ENCODE peak calls at places on chromosomes 4 and X, in five cellular contexts. E is ovary, X is suprapubic skin, P is tibial nerve, B is body of pancreas. F is an unnamed sample.

GRCh38 chrX:28787206-28787605 is 200.0 kb downstream of the IL1RAPL1 start:
- DNase-seq in X (no peak), P (no peak), B (no peak), E (no peak), F (no peak)

GRCh38 chr4:7518871-7519637 is 84.3 kb upstream of the PSAPL1 start:
- DNase-seq in X (no peak), P (no peak), E (no peak), B (no peak), F (no peak)

GRCh38 chr4:53576676-53577372 is 14.5 kb downstream of the LNX1 start:
- DNase-seq in X (no peak), P (no peak), B (no peak), E (no peak), F (no peak)

GRCh38 chr4:94909645-94910044 is 151.9 kb downstream of the BMPR1B start:
- DNase-seq in B (no peak), E (no peak), P (no peak), X (no peak), F (no peak)

GRCh38 chrX:102934624-102935023 is 2.4 kb upstream of the RAB40AL start:
- DNase-seq in E (no peak), P (peak), B (peak), X (no peak), F (no peak)

GRCh38 chr4:74675673-74676279 is 118.5 kb downstream of the BTC start:
- DNase-seq in E (no peak), X (no peak), P (peak), B (peak), F (no peak)

GRCh38 chr4:99205104-99205979 is 13.7 kb downstream of the ADH6 start:
- DNase-seq in P (peak), X (no peak), E (no peak), B (no peak), F (no peak)

GRCh38 chr4:119898211-119898610 is 168.4 kb downstream of the MAD2L1 start:
- DNase-seq in B (no peak), X (no peak), E (no peak), P (no peak), F (no peak)

GRCh38 chr4:75003979-75004378 is 71.1 kb downstream of the PARM1 start:
- DNase-seq in P (no peak), E (no peak), B (no peak), X (no peak), F (no peak)

GRCh38 chrX:8906299-8906698 is 105.1 kb upstream of the FAM9A start:
- DNase-seq in E (no peak), B (no peak), P (no peak), X (no peak), F (no peak)

GRCh38 chrX:154372612-154373022 is 1.8 kb downstream of the FLNA start:
- DNase-seq in B (peak), P (no peak), E (no peak), X (no peak), F (no peak)

GRCh38 chr4:105858466-105859040 is 36.7 kb upstream of the NPNT start:
- DNase-seq in P (no peak), B (no peak), E (no peak), X (no peak), F (no peak)

GRCh38 chrX:11908371-11908770 is 150.3 kb downstream of the MSL3 start:
- DNase-seq in P (no peak), B (no peak), E (no peak), X (no peak), F (no peak)

GRCh38 chrX:129239371-129239770 is 283.9 kb downstream of the SMARCA1 start:
- DNase-seq in E (no peak), P (no peak), X (no peak), B (no peak), F (no peak)

GRCh38 chrX:46408553-46409407 is 136.4 kb downstream of the ZNF674 start:
- DNase-seq in B (peak), E (peak), P (peak), X (peak), F (no peak)

GRCh38 chrX:78514852-78515251 is 144.3 kb downstream of the RTL3 start:
- DNase-seq in P (no peak), X (no peak), B (no peak), E (no peak), F (no peak)

GRCh38 chr4:10743357-10743756 is 58.8 kb upstream of the CLNK start:
- DNase-seq in B (no peak), P (no peak), E (no peak), X (no peak), F (no peak)

GRCh38 chr4:118821590-118822293 is 14.2 kb downstream of the SEC24D start:
- DNase-seq in B (no peak), X (no peak), P (no peak), E (no peak), F (no peak)

GRCh38 chrX:20063153-20063552 is 53.6 kb downstream of the MAP7D2 start:
- DNase-seq in E (no peak), P (no peak), B (no peak), X (no peak), F (no peak)

GRCh38 chr4:168630445-168631187 is 133.8 kb downstream of the PALLD start:
- DNase-seq in B (no peak), E (no peak), X (no peak), P (no peak), F (no peak)

GRCh38 chr4:19402666-19403065 is 849.0 kb upstream of the SLIT2 start:
- DNase-seq in X (no peak), P (no peak), E (no peak), B (no peak), F (no peak)

GRCh38 chr4:152579916-152580315 is 44.0 kb upstream of the FBXW7 start:
- DNase-seq in X (no peak), P (no peak), B (no peak), E (no peak), F (no peak)

GRCh38 chrX:70613295-70613694 is 168.7 kb downstream of the DLG3 start:
- DNase-seq in P (no peak), E (no peak), B (peak), X (no peak), F (no peak)

GRCh38 chrX:149493567-149494562 is 11.2 kb downstream of the IDS start:
- DNase-seq in B (no peak), E (no peak), X (no peak), P (no peak), F (no peak)

GRCh38 chrX:22165732-22166457 is 106.8 kb upstream of the CBLL2 start:
- DNase-seq in P (no peak), E (no peak), B (no peak), X (no peak), F (no peak)

GRCh38 chr4:73985528-73985852 is 2.5 kb downstream of the PPBP start:
- DNase-seq in X (no peak), E (no peak), P (no peak), B (no peak), F (no peak)

GRCh38 chrX:10769696-10770619 is 149.6 kb upstream of the MID1 start:
- DNase-seq in P (no peak), X (no peak), E (no peak), B (no peak), F (no peak)

GRCh38 chr4:54152846-54153600 is 53.1 kb downstream of the GSX2 start:
- DNase-seq in E (no peak), P (no peak), B (no peak), X (no peak), F (no peak)

GRCh38 chr4:1172971-1173757 is 781 bp upstream of the SPON2 start:
- DNase-seq in E (peak), X (peak), P (peak), B (no peak), F (no peak)

GRCh38 chr4:154618708-154619315 is 6.4 kb upstream of the FGG start:
- DNase-seq in E (peak), P (peak), B (peak), X (no peak), F (no peak)

GRCh38 chr4:149370002-149370401 is 445.6 kb downstream of the IQCM start:
- DNase-seq in E (no peak), P (no peak), X (no peak), B (no peak), F (no peak)

GRCh38 chr4:16026155-16026761 is 57.6 kb downstream of the PROM1 start:
- DNase-seq in P (peak), X (no peak), B (peak), E (no peak), F (no peak)

GRCh38 chr4:27189683-27190082 is 329.0 kb downstream of the STIM2 start:
- DNase-seq in E (no peak), P (no peak), X (no peak), B (no peak), F (no peak)

GRCh38 chr4:62274782-62275181 is 1074.7 kb downstream of the ADGRL3 start:
- DNase-seq in B (no peak), X (no peak), P (no peak), E (no peak), F (no peak)

GRCh38 chr4:121800638-121800960 is 524 bp upstream of the EXOSC9 start:
- DNase-seq in B (no peak), E (no peak), X (no peak), P (no peak), F (no peak)
- TF ChIP-seq POLR2A in B (no peak), E (no peak), X (no peak), P (no peak), F (no peak)

GRCh38 chr4:70722199-70722791 is 531 bp downstream of the RUFY3 start:
- DNase-seq in X (no peak), E (peak), B (peak), P (no peak), F (no peak)

GRCh38 chr4:70725633-70726032 is 3.9 kb downstream of the RUFY3 start:
- DNase-seq in P (no peak), B (no peak), E (no peak), X (no peak), F (no peak)

GRCh38 chr4:70724463-70724862 is 2.7 kb downstream of the RUFY3 start:
- DNase-seq in B (no peak), P (no peak), E (no peak), X (no peak), F (no peak)

GRCh38 chr4:70718811-70719604 is 2.8 kb upstream of the RUFY3 start:
- DNase-seq in E (no peak), B (no peak), X (no peak), P (no peak), F (no peak)

DNA sequence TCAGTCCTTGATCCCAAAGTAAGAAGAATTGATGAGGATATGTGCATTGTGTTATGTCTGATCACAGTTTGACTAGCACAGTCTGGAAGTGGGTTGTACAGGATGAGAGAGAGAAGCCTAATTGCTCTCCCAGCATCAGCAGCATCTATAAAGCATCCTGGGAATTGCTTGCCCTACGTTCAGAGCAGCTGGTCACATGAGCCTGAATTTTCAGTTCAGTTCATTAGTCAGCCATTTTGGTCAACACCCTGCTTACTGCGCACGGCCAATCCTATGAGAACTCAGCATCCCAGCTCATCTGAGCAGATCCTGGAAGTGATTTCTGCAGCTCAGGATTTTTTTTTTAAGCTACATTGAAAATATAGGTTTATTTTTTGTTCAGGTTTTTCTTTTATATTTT is at the start of gene RUFY3:
- DNase-seq in P (peak), B (peak), E (peak), X (no peak), F (no peak)
- TF ChIP-seq POLR2A in P (no peak), B (no peak), E (no peak), X (no peak), F (no peak)

GRCh38 chr4:86934147-86934771 is 552 bp upstream of the AFF1 start:
- DNase-seq in P (peak), X (no peak), B (no peak), E (no peak), F (no peak)
- TF ChIP-seq POLR2A in P (no peak), X (no peak), B (peak), E (no peak), F (no peak)

DNA sequence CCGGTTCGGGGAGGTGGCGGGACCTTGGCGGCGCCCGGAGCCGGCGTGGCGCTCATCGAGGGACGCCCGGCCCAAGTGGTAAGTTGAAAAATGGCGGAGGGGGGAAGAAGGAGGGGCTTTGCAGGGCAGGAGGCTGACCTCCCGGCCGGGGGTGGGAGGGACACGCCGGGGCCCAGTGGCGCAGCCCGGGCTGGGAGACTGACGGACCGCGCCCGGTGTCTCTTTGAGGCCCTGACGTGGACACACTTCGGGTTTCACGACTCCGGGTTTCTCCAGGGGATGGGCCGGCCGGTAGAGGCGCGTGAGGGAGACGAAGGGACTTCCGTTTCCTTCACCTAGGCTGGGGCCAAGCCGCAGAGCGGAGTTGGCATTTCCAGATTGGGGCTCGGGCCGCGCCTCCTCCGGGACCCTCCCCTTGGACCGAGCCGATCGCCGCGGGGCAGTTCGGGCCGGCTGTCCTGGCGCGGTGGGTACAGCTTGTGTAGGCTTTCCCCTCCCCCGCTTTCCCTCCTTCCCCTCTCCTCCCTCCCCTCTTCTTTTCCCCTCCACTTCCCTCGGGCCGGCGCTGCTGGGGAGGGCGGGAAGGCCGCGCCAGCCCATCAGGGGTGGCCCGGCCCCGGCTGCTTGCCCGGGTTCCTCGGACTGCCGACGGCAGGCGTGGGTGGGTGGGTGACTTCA is at the start of gene XIAP:
- DNase-seq in B (peak), E (peak), P (peak), X (peak), F (peak)
- TF ChIP-seq POLR2A in B (peak), E (peak), P (peak), X (no peak), F (no peak)

DNA sequence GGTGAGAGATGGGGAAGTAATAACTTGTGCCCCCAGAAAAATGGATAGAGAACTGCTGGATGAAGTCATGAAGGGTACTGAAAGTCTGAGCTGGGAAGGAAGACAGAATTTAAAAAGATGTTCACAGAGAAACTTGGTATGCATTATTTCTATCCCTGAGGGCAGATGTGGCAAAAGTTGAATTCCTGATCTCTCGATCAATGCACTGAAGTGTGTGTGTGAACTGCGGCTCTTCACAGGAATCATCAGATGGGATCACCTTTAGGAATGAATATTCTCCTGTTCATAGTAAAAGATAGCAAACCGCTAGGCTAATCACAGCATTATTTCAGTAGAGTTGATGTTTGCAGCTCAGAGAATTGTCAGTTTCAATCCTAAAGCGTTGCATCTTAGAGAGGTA is 86.4 kb downstream of the ELOVL6 start:
- DNase-seq in X (no peak), P (no peak), B (no peak), E (no peak), F (no peak)
- TF ChIP-seq POLR2A in X (no peak), P (no peak), B (no peak), E (no peak), F (no peak)

GRCh38 chr4:2792711-2793577 is at the start of gene SH3BP2:
- DNase-seq in E (peak), X (peak), B (peak), P (peak), F (no peak)
- TF ChIP-seq POLR2A in E (no peak), X (no peak), B (peak), P (no peak), F (no peak)

F was measured in esophagus squamous epithelium.